ENCODE peak calls at places on chromosomes 13 and 19, in nine cellular contexts. One of them, this sample, is unnamed.

GRCh38 chr13:66714795-66715194 is 515.3 kb downstream of the PCDH9 start:
- DNase-seq in fibroblast of lung: no peak
- DNase-seq in PC-3: peak; percentile 18
- DNase-seq in lower lobe of right lung: no peak
- DNase-seq in cardiac muscle cell: peak; percentile 1
- DNase-seq in ovary: no peak
- DNase-seq in left ventricle myocardium inferior: no peak
- DNase-seq in CD8-positive, alpha-beta memory T cell: no peak
- DNase-seq in mucosa of descending colon: no peak
- DNase-seq in this sample: no peak

GRCh38 chr13:25196971-25197370 is 24.9 kb upstream of the AMER2 start:
- DNase-seq in fibroblast of lung: no peak
- DNase-seq in PC-3: no peak
- DNase-seq in lower lobe of right lung: no peak
- DNase-seq in cardiac muscle cell: no peak
- DNase-seq in ovary: no peak
- DNase-seq in left ventricle myocardium inferior: no peak
- DNase-seq in CD8-positive, alpha-beta memory T cell: no peak
- DNase-seq in mucosa of descending colon: no peak
- DNase-seq in this sample: no peak

GRCh38 chr13:24502567-24503375 is 9.8 kb downstream of the PARP4 start:
- DNase-seq in fibroblast of lung: peak; percentile 77
- DNase-seq in PC-3: peak; percentile 92
- DNase-seq in lower lobe of right lung: no peak
- DNase-seq in cardiac muscle cell: peak; percentile 43
- DNase-seq in ovary: no peak
- DNase-seq in left ventricle myocardium inferior: peak; percentile 30
- DNase-seq in CD8-positive, alpha-beta memory T cell: no peak
- DNase-seq in mucosa of descending colon: peak; percentile 57
- DNase-seq in this sample: no peak

GRCh38 chr13:59743195-59743594 is 420.5 kb downstream of the DIAPH3 start:
- DNase-seq in fibroblast of lung: peak; percentile 23
- DNase-seq in PC-3: no peak
- DNase-seq in lower lobe of right lung: no peak
- DNase-seq in cardiac muscle cell: no peak
- DNase-seq in ovary: no peak
- DNase-seq in left ventricle myocardium inferior: no peak
- DNase-seq in CD8-positive, alpha-beta memory T cell: no peak
- DNase-seq in mucosa of descending colon: no peak
- DNase-seq in this sample: no peak

GRCh38 chr13:26062853-26063444 is 11.1 kb upstream of the SHISA2 start:
- DNase-seq in fibroblast of lung: peak; percentile 58
- DNase-seq in PC-3: peak; percentile 76
- DNase-seq in lower lobe of right lung: no peak
- DNase-seq in cardiac muscle cell: peak; percentile 77
- DNase-seq in ovary: no peak
- DNase-seq in left ventricle myocardium inferior: no peak
- DNase-seq in CD8-positive, alpha-beta memory T cell: no peak
- DNase-seq in mucosa of descending colon: no peak
- DNase-seq in this sample: no peak

GRCh38 chr19:50475101-50475568 is 1.2 kb upstream of the EMC10 start:
- DNase-seq in fibroblast of lung: no peak
- DNase-seq in PC-3: no peak
- DNase-seq in lower lobe of right lung: no peak
- DNase-seq in cardiac muscle cell: no peak
- DNase-seq in ovary: peak; percentile 56
- DNase-seq in left ventricle myocardium inferior: no peak
- DNase-seq in CD8-positive, alpha-beta memory T cell: no peak
- DNase-seq in mucosa of descending colon: no peak
- DNase-seq in this sample: no peak

GRCh38 chr13:50319603-50320296 is 304.5 kb downstream of the KCNRG start:
- DNase-seq in fibroblast of lung: peak; percentile 83
- DNase-seq in PC-3: peak; percentile 75
- DNase-seq in lower lobe of right lung: no peak
- DNase-seq in cardiac muscle cell: peak; percentile 70
- DNase-seq in ovary: no peak
- DNase-seq in left ventricle myocardium inferior: no peak
- DNase-seq in CD8-positive, alpha-beta memory T cell: no peak
- DNase-seq in mucosa of descending colon: no peak
- DNase-seq in this sample: no peak

GRCh38 chr13:92500192-92500591 is 726.4 kb upstream of the GPC6 start:
- DNase-seq in fibroblast of lung: no peak
- DNase-seq in PC-3: no peak
- DNase-seq in lower lobe of right lung: no peak
- DNase-seq in cardiac muscle cell: no peak
- DNase-seq in ovary: no peak
- DNase-seq in left ventricle myocardium inferior: no peak
- DNase-seq in CD8-positive, alpha-beta memory T cell: no peak
- DNase-seq in mucosa of descending colon: no peak
- DNase-seq in this sample: no peak

GRCh38 chr13:27403252-27403678 is 21.2 kb upstream of the GTF3A start:
- DNase-seq in fibroblast of lung: peak; percentile 82
- DNase-seq in PC-3: peak; percentile 46
- DNase-seq in lower lobe of right lung: no peak
- DNase-seq in cardiac muscle cell: peak; percentile 77
- DNase-seq in ovary: no peak
- DNase-seq in left ventricle myocardium inferior: no peak
- DNase-seq in CD8-positive, alpha-beta memory T cell: no peak
- DNase-seq in mucosa of descending colon: no peak
- DNase-seq in this sample: no peak

GRCh38 chr19:2084993-2085720 is 11.0 kb downstream of the MOB3A start:
- DNase-seq in fibroblast of lung: peak; percentile 46
- DNase-seq in PC-3: peak; percentile 59
- DNase-seq in lower lobe of right lung: peak; percentile 91
- DNase-seq in cardiac muscle cell: peak; percentile 60
- DNase-seq in ovary: no peak
- DNase-seq in left ventricle myocardium inferior: peak; percentile 64
- DNase-seq in CD8-positive, alpha-beta memory T cell: peak; percentile 98
- DNase-seq in mucosa of descending colon: peak; percentile 74
- DNase-seq in this sample: peak; percentile 84

GRCh38 chr13:99993660-99994455 is 12.3 kb downstream of the ZIC2 start:
- DNase-seq in fibroblast of lung: no peak
- DNase-seq in PC-3: no peak
- DNase-seq in lower lobe of right lung: no peak
- DNase-seq in cardiac muscle cell: no peak
- DNase-seq in ovary: no peak
- DNase-seq in left ventricle myocardium inferior: no peak
- DNase-seq in CD8-positive, alpha-beta memory T cell: no peak
- DNase-seq in mucosa of descending colon: no peak
- DNase-seq in this sample: no peak

GRCh38 chr13:113756441-113757097 is 2.5 kb upstream of the TMEM255B start:
- DNase-seq in fibroblast of lung: no peak
- DNase-seq in PC-3: peak; percentile 34
- DNase-seq in lower lobe of right lung: no peak
- DNase-seq in cardiac muscle cell: peak; percentile 8
- DNase-seq in ovary: no peak
- DNase-seq in left ventricle myocardium inferior: no peak
- DNase-seq in CD8-positive, alpha-beta memory T cell: no peak
- DNase-seq in mucosa of descending colon: no peak
- DNase-seq in this sample: no peak

GRCh38 chr13:71285700-71286099 is 581.3 kb downstream of the DACH1 start:
- DNase-seq in fibroblast of lung: no peak
- DNase-seq in PC-3: no peak
- DNase-seq in lower lobe of right lung: no peak
- DNase-seq in cardiac muscle cell: peak; percentile 1
- DNase-seq in ovary: no peak
- DNase-seq in left ventricle myocardium inferior: no peak
- DNase-seq in CD8-positive, alpha-beta memory T cell: no peak
- DNase-seq in mucosa of descending colon: no peak
- DNase-seq in this sample: no peak

GRCh38 chr13:79802389-79803140 is 321.6 kb downstream of the NDFIP2 start:
- DNase-seq in fibroblast of lung: no peak
- DNase-seq in PC-3: no peak
- DNase-seq in lower lobe of right lung: no peak
- DNase-seq in cardiac muscle cell: no peak
- DNase-seq in ovary: no peak
- DNase-seq in left ventricle myocardium inferior: no peak
- DNase-seq in CD8-positive, alpha-beta memory T cell: no peak
- DNase-seq in mucosa of descending colon: no peak
- DNase-seq in this sample: no peak

GRCh38 chr13:73259061-73259908 is 200.5 kb downstream of the KLF5 start:
- DNase-seq in fibroblast of lung: peak; percentile 59
- DNase-seq in PC-3: no peak
- DNase-seq in lower lobe of right lung: no peak
- DNase-seq in cardiac muscle cell: peak; percentile 38
- DNase-seq in ovary: no peak
- DNase-seq in left ventricle myocardium inferior: no peak
- DNase-seq in CD8-positive, alpha-beta memory T cell: no peak
- DNase-seq in mucosa of descending colon: no peak
- DNase-seq in this sample: no peak

GRCh38 chr19:55866521-55866920 is 30.2 kb downstream of the NLRP4 start:
- DNase-seq in fibroblast of lung: no peak
- DNase-seq in PC-3: no peak
- DNase-seq in lower lobe of right lung: no peak
- DNase-seq in cardiac muscle cell: no peak
- DNase-seq in ovary: no peak
- DNase-seq in left ventricle myocardium inferior: no peak
- DNase-seq in CD8-positive, alpha-beta memory T cell: no peak
- DNase-seq in mucosa of descending colon: no peak
- DNase-seq in this sample: no peak

GRCh38 chr13:39415003-39415402 is 188.0 kb downstream of the LHFPL6 start:
- DNase-seq in fibroblast of lung: peak; percentile 41
- DNase-seq in PC-3: no peak
- DNase-seq in lower lobe of right lung: no peak
- DNase-seq in cardiac muscle cell: peak; percentile 96
- DNase-seq in ovary: peak; percentile 16
- DNase-seq in left ventricle myocardium inferior: no peak
- DNase-seq in CD8-positive, alpha-beta memory T cell: no peak
- DNase-seq in mucosa of descending colon: no peak
- DNase-seq in this sample: no peak

GRCh38 chr19:6458695-6459355 is 767 bp downstream of the SLC25A23 start:
- DNase-seq in fibroblast of lung: no peak
- DNase-seq in PC-3: peak; percentile 14
- DNase-seq in lower lobe of right lung: no peak
- DNase-seq in cardiac muscle cell: no peak
- DNase-seq in ovary: no peak
- DNase-seq in left ventricle myocardium inferior: no peak
- DNase-seq in CD8-positive, alpha-beta memory T cell: no peak
- DNase-seq in mucosa of descending colon: peak; percentile 67
- DNase-seq in this sample: no peak

GRCh38 chr19:12278713-12279112 is 16.0 kb downstream of the ZNF44 start:
- DNase-seq in fibroblast of lung: no peak
- DNase-seq in PC-3: no peak
- DNase-seq in lower lobe of right lung: no peak
- DNase-seq in cardiac muscle cell: no peak
- DNase-seq in ovary: no peak
- DNase-seq in left ventricle myocardium inferior: no peak
- DNase-seq in CD8-positive, alpha-beta memory T cell: no peak
- DNase-seq in mucosa of descending colon: no peak
- DNase-seq in this sample: no peak
- H3K9me3 ChIP-seq in fibroblast of lung: peaks cover under 1% of the 10 kb centered on the region
- H3K9me3 ChIP-seq in PC-3: peaks cover 70% of the 10 kb centered on the region
- H3K9me3 ChIP-seq in lower lobe of right lung: peaks cover 88% of the 10 kb centered on the region
- H3K9me3 ChIP-seq in cardiac muscle cell: no peaks in the 10 kb centered on the region
- H3K9me3 ChIP-seq in ovary: no peaks in the 10 kb centered on the region
- H3K9me3 ChIP-seq in left ventricle myocardium inferior: peaks cover 60% of the 10 kb centered on the region
- H3K9me3 ChIP-seq in CD8-positive, alpha-beta memory T cell: peaks cover 27% of the 10 kb centered on the region
- H3K9me3 ChIP-seq in mucosa of descending colon: peaks cover 88% of the 10 kb centered on the region
- H3K9me3 ChIP-seq in this sample: peaks cover 29% of the 10 kb centered on the region

GRCh38 chr19:52148256-52148655 is 8.5 kb upstream of the ZNF616 start:
- DNase-seq in fibroblast of lung: no peak
- DNase-seq in PC-3: no peak
- DNase-seq in lower lobe of right lung: no peak
- DNase-seq in cardiac muscle cell: no peak
- DNase-seq in ovary: no peak
- DNase-seq in left ventricle myocardium inferior: no peak
- DNase-seq in CD8-positive, alpha-beta memory T cell: no peak
- DNase-seq in mucosa of descending colon: no peak
- DNase-seq in this sample: no peak
- H3K9me3 ChIP-seq in fibroblast of lung: no peaks in the 10 kb centered on the region
- H3K9me3 ChIP-seq in PC-3: peaks cover 62% of the 10 kb centered on the region
- H3K9me3 ChIP-seq in lower lobe of right lung: peaks cover 39% of the 10 kb centered on the region
- H3K9me3 ChIP-seq in cardiac muscle cell: no peaks in the 10 kb centered on the region
- H3K9me3 ChIP-seq in ovary: no peaks in the 10 kb centered on the region
- H3K9me3 ChIP-seq in left ventricle myocardium inferior: peaks cover 18% of the 10 kb centered on the region
- H3K9me3 ChIP-seq in CD8-positive, alpha-beta memory T cell: no peaks in the 10 kb centered on the region
- H3K9me3 ChIP-seq in mucosa of descending colon: peaks cover 56% of the 10 kb centered on the region
- H3K9me3 ChIP-seq in this sample: peaks cover 16% of the 10 kb centered on the region

DNA sequence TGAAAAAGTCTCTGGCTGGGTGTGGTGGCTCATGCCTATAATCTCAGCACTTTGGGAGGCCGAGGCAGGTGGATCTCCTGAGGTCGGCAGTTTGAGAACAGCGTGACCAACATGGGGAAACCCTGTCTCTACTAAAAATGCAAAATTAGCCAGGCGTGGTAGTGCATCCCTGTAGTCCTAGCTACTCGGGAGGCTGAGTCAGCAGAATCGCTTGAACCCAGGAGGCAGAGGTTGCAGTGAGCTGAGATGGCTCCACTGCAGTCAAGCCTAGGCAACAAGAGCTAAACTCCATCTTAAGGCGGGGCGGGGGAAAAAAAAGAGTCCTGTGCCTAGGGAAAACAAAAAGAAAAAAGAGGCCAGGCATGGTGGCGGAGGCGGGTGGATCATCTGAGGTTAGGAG is 2.2 kb downstream of the ZNF43 start:
- DNase-seq in fibroblast of lung: no peak
- DNase-seq in PC-3: no peak
- DNase-seq in lower lobe of right lung: no peak
- DNase-seq in cardiac muscle cell: no peak
- DNase-seq in ovary: no peak
- DNase-seq in left ventricle myocardium inferior: no peak
- DNase-seq in CD8-positive, alpha-beta memory T cell: no peak
- DNase-seq in mucosa of descending colon: no peak
- DNase-seq in this sample: no peak
- H3K9me3 ChIP-seq in fibroblast of lung: no peaks in the 10 kb centered on the region
- H3K9me3 ChIP-seq in PC-3: peaks cover 19% of the 10 kb centered on the region
- H3K9me3 ChIP-seq in lower lobe of right lung: peaks cover 38% of the 10 kb centered on the region
- H3K9me3 ChIP-seq in cardiac muscle cell: no peaks in the 10 kb centered on the region
- H3K9me3 ChIP-seq in ovary: no peaks in the 10 kb centered on the region
- H3K9me3 ChIP-seq in left ventricle myocardium inferior: peaks cover 21% of the 10 kb centered on the region
- H3K9me3 ChIP-seq in CD8-positive, alpha-beta memory T cell: no peaks in the 10 kb centered on the region
- H3K9me3 ChIP-seq in mucosa of descending colon: peaks cover 30% of the 10 kb centered on the region
- H3K9me3 ChIP-seq in this sample: no peaks in the 10 kb centered on the region

GRCh38 chr19:44847144-44848035 is 1.3 kb downstream of the NECTIN2 start:
- DNase-seq in fibroblast of lung: peak; percentile 61
- DNase-seq in PC-3: peak; percentile 62
- DNase-seq in lower lobe of right lung: peak; percentile 85
- DNase-seq in cardiac muscle cell: peak; percentile 71
- DNase-seq in ovary: peak; percentile 86
- DNase-seq in left ventricle myocardium inferior: peak; percentile 70
- DNase-seq in CD8-positive, alpha-beta memory T cell: no peak
- DNase-seq in mucosa of descending colon: peak; percentile 88
- DNase-seq in this sample: peak; percentile 13

GRCh38 chr19:44848036-44848804 is 2.1 kb downstream of the NECTIN2 start:
- DNase-seq in fibroblast of lung: peak; percentile 57
- DNase-seq in PC-3: peak; percentile 30
- DNase-seq in lower lobe of right lung: peak; percentile 53
- DNase-seq in cardiac muscle cell: peak; percentile 56
- DNase-seq in ovary: peak; percentile 56
- DNase-seq in left ventricle myocardium inferior: no peak
- DNase-seq in CD8-positive, alpha-beta memory T cell: no peak
- DNase-seq in mucosa of descending colon: no peak
- DNase-seq in this sample: no peak

GRCh38 chr19:44846455-44847143 is 502 bp downstream of the NECTIN2 start:
- DNase-seq in fibroblast of lung: peak; percentile 61
- DNase-seq in PC-3: no peak
- DNase-seq in lower lobe of right lung: peak; percentile 52
- DNase-seq in cardiac muscle cell: peak; percentile 47
- DNase-seq in ovary: peak; percentile 81
- DNase-seq in left ventricle myocardium inferior: no peak
- DNase-seq in CD8-positive, alpha-beta memory T cell: no peak
- DNase-seq in mucosa of descending colon: peak; percentile 70
- DNase-seq in this sample: no peak

GRCh38 chr19:44850641-44851109 is 4.6 kb downstream of the NECTIN2 start:
- DNase-seq in fibroblast of lung: no peak
- DNase-seq in PC-3: no peak
- DNase-seq in lower lobe of right lung: no peak
- DNase-seq in cardiac muscle cell: no peak
- DNase-seq in ovary: no peak
- DNase-seq in left ventricle myocardium inferior: peak; percentile 35
- DNase-seq in CD8-positive, alpha-beta memory T cell: no peak
- DNase-seq in mucosa of descending colon: no peak
- DNase-seq in this sample: no peak

GRCh38 chr19:44848805-44849457 is 2.8 kb downstream of the NECTIN2 start:
- DNase-seq in fibroblast of lung: no peak
- DNase-seq in PC-3: no peak
- DNase-seq in lower lobe of right lung: no peak
- DNase-seq in cardiac muscle cell: no peak
- DNase-seq in ovary: peak; percentile 76
- DNase-seq in left ventricle myocardium inferior: no peak
- DNase-seq in CD8-positive, alpha-beta memory T cell: no peak
- DNase-seq in mucosa of descending colon: peak; percentile 50
- DNase-seq in this sample: no peak
- H3K9me3 ChIP-seq in fibroblast of lung: no peaks in the 10 kb centered on the region
- H3K9me3 ChIP-seq in PC-3: no peaks in the 10 kb centered on the region
- H3K9me3 ChIP-seq in lower lobe of right lung: no peaks in the 10 kb centered on the region
- H3K9me3 ChIP-seq in cardiac muscle cell: no peaks in the 10 kb centered on the region
- H3K9me3 ChIP-seq in ovary: no peaks in the 10 kb centered on the region
- H3K9me3 ChIP-seq in left ventricle myocardium inferior: no peaks in the 10 kb centered on the region
- H3K9me3 ChIP-seq in CD8-positive, alpha-beta memory T cell: no peaks in the 10 kb centered on the region
- H3K9me3 ChIP-seq in mucosa of descending colon: no peaks in the 10 kb centered on the region
- H3K9me3 ChIP-seq in this sample: no peaks in the 10 kb centered on the region